ENCODE peak calls at places on chromosomes 3 and 15, in nine cellular contexts. W is CD4-positive, alpha-beta T cell; I is MM.1S; N is activated T-cell treated with anti-CD3 and anti-CD28 coated beads for 1 hour; P is hypothalamus; L is DMS153; V is GM10248; B is neural progenitor cell; C is H54. A is an unnamed sample.

GRCh38 chr3:90052425-90052950 is 945.1 kb downstream of the EPHA3 start:
- DNase-seq in W (no peak), I (no peak), N (no peak), P (no peak), L (no peak), V (no peak), B (no peak), C (no peak), A (no peak)

GRCh38 chr3:73846951-73847350 is 222.2 kb upstream of the PDZRN3 start:
- DNase-seq in W (no peak), I (no peak), N (no peak), P (no peak), L (no peak), V (no peak), B (peak; percentile 30), C (no peak), A (no peak)

GRCh38 chr15:71411538-71412482 is 296.5 kb downstream of the THSD4 start:
- DNase-seq in W (no peak), I (no peak), N (no peak), P (no peak), L (no peak), V (no peak), B (no peak), C (no peak), A (no peak)

GRCh38 chr3:48637305-48637704 is 2.0 kb upstream of the SLC26A6 start:
- DNase-seq in W (no peak), I (no peak), N (no peak), P (no peak), L (no peak), V (no peak), B (no peak), C (no peak), A (no peak)

GRCh38 chr3:31567036-31567435 is 34.3 kb downstream of the STT3B start:
- DNase-seq in W (no peak), I (no peak), N (no peak), P (no peak), L (no peak), V (no peak), B (peak; percentile 53), C (no peak), A (peak; percentile 18)

GRCh38 chr3:138479355-138479964 is 45.0 kb downstream of the ESYT3 start:
- DNase-seq in W (no peak), I (peak; percentile 44), N (no peak), P (peak; percentile 1), L (peak; percentile 12), V (peak; percentile 53), B (peak; percentile 79), C (no peak), A (peak; percentile 57)

GRCh38 chr15:82183121-82184031 is 79.2 kb downstream of the EFL1 start:
- DNase-seq in W (no peak), I (no peak), N (no peak), P (peak; percentile 48), L (no peak), V (no peak), B (no peak), C (no peak), A (no peak)

GRCh38 chr15:57090460-57090859 is 172.0 kb downstream of the TCF12 start:
- DNase-seq in W (no peak), I (no peak), N (no peak), P (no peak), L (no peak), V (no peak), B (no peak), C (no peak), A (no peak)

GRCh38 chr15:49438970-49439631 is 16.1 kb downstream of the FGF7 start:
- DNase-seq in W (no peak), I (peak; percentile 69), N (no peak), P (no peak), L (no peak), V (no peak), B (no peak), C (no peak), A (peak; percentile 71)

GRCh38 chr3:190941694-190942280 is 79.3 kb upstream of the GMNC start:
- DNase-seq in W (no peak), I (no peak), N (no peak), P (no peak), L (no peak), V (no peak), B (peak; percentile 51), C (no peak), A (no peak)

GRCh38 chr15:77144028-77144427 is 73.1 kb upstream of the TSPAN3 start:
- DNase-seq in W (no peak), I (no peak), N (no peak), P (no peak), L (no peak), V (no peak), B (no peak), C (no peak), A (no peak)

GRCh38 chr3:126558336-126559071 is at the start of gene C3orf22:
- DNase-seq in W (no peak), I (no peak), N (no peak), P (no peak), L (no peak), V (no peak), B (no peak), C (no peak), A (no peak)